ENCODE peak calls at places on chromosomes 11 and 22, in seven cellular contexts. One of them, this sample, is unnamed.

GRCh38 chr11:11808992-11809583 is 32.7 kb upstream of the USP47 start:
- DNase-seq in H1: no peak
- DNase-seq in mesendoderm: no peak
- DNase-seq in H9: no peak
- DNase-seq in mesenchymal stem cell: no peak
- DNase-seq in IMR-90: no peak
- DNase-seq in trophoblast cell: no peak
- DNase-seq in this sample: no peak

GRCh38 chr11:86172894-86173293 is 71.7 kb upstream of the EED start:
- DNase-seq in H9: no peak
- DNase-seq in mesendoderm: peak
- DNase-seq in mesenchymal stem cell: peak
- DNase-seq in trophoblast cell: peak
- DNase-seq in H1: no peak
- DNase-seq in IMR-90: peak
- DNase-seq in this sample: no peak

GRCh38 chr11:79860336-79860735 is 419.5 kb upstream of the TENM4 start:
- DNase-seq in H1: no peak
- DNase-seq in IMR-90: no peak
- DNase-seq in trophoblast cell: no peak
- DNase-seq in mesenchymal stem cell: no peak
- DNase-seq in H9: no peak
- DNase-seq in mesendoderm: no peak
- DNase-seq in this sample: no peak

GRCh38 chr11:859394-860131 is 16.9 kb downstream of the TSPAN4 start:
- DNase-seq in trophoblast cell: peak
- DNase-seq in H9: no peak
- DNase-seq in H1: no peak
- DNase-seq in mesendoderm: no peak
- DNase-seq in mesenchymal stem cell: peak
- DNase-seq in IMR-90: peak
- DNase-seq in this sample: no peak

GRCh38 chr11:62611705-62612365 is 740 bp downstream of the EML3 start:
- DNase-seq in IMR-90: peak
- DNase-seq in H9: peak
- DNase-seq in H1: no peak
- DNase-seq in trophoblast cell: peak
- DNase-seq in mesendoderm: peak
- DNase-seq in mesenchymal stem cell: peak
- DNase-seq in this sample: no peak

GRCh38 chr11:57094206-57094940 is 87.4 kb upstream of the LRRC55 start:
- DNase-seq in IMR-90: peak
- DNase-seq in mesendoderm: peak
- DNase-seq in H9: no peak
- DNase-seq in H1: no peak
- DNase-seq in mesenchymal stem cell: peak
- DNase-seq in trophoblast cell: peak
- DNase-seq in this sample: no peak

GRCh38 chr22:20135265-20135664 is 3.7 kb downstream of the ZDHHC8 start:
- DNase-seq in trophoblast cell: no peak
- DNase-seq in IMR-90: no peak
- DNase-seq in H1: no peak
- DNase-seq in H9: no peak
- DNase-seq in mesendoderm: no peak
- DNase-seq in mesenchymal stem cell: no peak
- DNase-seq in this sample: no peak

GRCh38 chr11:119152604-119153003 is 3.8 kb downstream of the ABCG4 start:
- DNase-seq in H9: no peak
- DNase-seq in H1: no peak
- DNase-seq in IMR-90: no peak
- DNase-seq in mesenchymal stem cell: no peak
- DNase-seq in mesendoderm: no peak
- DNase-seq in trophoblast cell: no peak
- DNase-seq in this sample: no peak

GRCh38 chr22:36775966-36776669 is at the start of gene IFT27:
- DNase-seq in H1: peak
- DNase-seq in mesenchymal stem cell: peak
- DNase-seq in H9: peak
- DNase-seq in trophoblast cell: peak
- DNase-seq in mesendoderm: peak
- DNase-seq in IMR-90: peak
- DNase-seq in this sample: peak

GRCh38 chr22:44486538-44486937 is 11.5 kb downstream of the RTL6 start:
- DNase-seq in IMR-90: peak
- DNase-seq in H9: no peak
- DNase-seq in trophoblast cell: peak
- DNase-seq in mesenchymal stem cell: peak
- DNase-seq in mesendoderm: no peak
- DNase-seq in H1: no peak
- DNase-seq in this sample: no peak

GRCh38 chr11:19380375-19380774 is 139.6 kb upstream of the E2F8 start:
- DNase-seq in mesenchymal stem cell: peak
- DNase-seq in H1: no peak
- DNase-seq in H9: no peak
- DNase-seq in trophoblast cell: peak
- DNase-seq in mesendoderm: peak
- DNase-seq in IMR-90: peak
- DNase-seq in this sample: no peak

GRCh38 chr11:2529636-2530035 is 84.8 kb downstream of the KCNQ1 start:
- DNase-seq in mesendoderm: no peak
- DNase-seq in mesenchymal stem cell: no peak
- DNase-seq in IMR-90: no peak
- DNase-seq in H1: no peak
- DNase-seq in H9: no peak
- DNase-seq in trophoblast cell: no peak
- DNase-seq in this sample: no peak

GRCh38 chr22:32158712-32159533 is at the start of gene C22orf42:
- DNase-seq in H9: peak
- DNase-seq in IMR-90: no peak
- DNase-seq in H1: no peak
- DNase-seq in mesenchymal stem cell: no peak
- DNase-seq in trophoblast cell: no peak
- DNase-seq in mesendoderm: peak
- DNase-seq in this sample: no peak

GRCh38 chr11:108221981-108222685 is at the start of gene NPAT:
- DNase-seq in IMR-90: no peak
- DNase-seq in trophoblast cell: no peak
- DNase-seq in mesendoderm: no peak
- DNase-seq in mesenchymal stem cell: no peak
- DNase-seq in H1: no peak
- DNase-seq in H9: no peak
- DNase-seq in this sample: no peak

GRCh38 chr11:9957072-9957471 is 293.2 kb downstream of the SWAP70 start:
- DNase-seq in H9: no peak
- DNase-seq in H1: no peak
- DNase-seq in IMR-90: no peak
- DNase-seq in mesendoderm: no peak
- DNase-seq in trophoblast cell: no peak
- DNase-seq in mesenchymal stem cell: peak
- DNase-seq in this sample: no peak

GRCh38 chr11:56885182-56885581 is 103.5 kb upstream of the OR5AK2 start:
- DNase-seq in H1: no peak
- DNase-seq in H9: no peak
- DNase-seq in mesendoderm: peak
- DNase-seq in trophoblast cell: no peak
- DNase-seq in mesenchymal stem cell: no peak
- DNase-seq in IMR-90: no peak
- DNase-seq in this sample: peak

GRCh38 chr22:28053871-28054621 is 135.0 kb upstream of the PITPNB start:
- DNase-seq in H1: no peak
- DNase-seq in IMR-90: peak
- DNase-seq in mesenchymal stem cell: no peak
- DNase-seq in mesendoderm: no peak
- DNase-seq in H9: no peak
- DNase-seq in trophoblast cell: no peak
- DNase-seq in this sample: no peak

GRCh38 chr11:46521947-46522681 is 71.7 kb downstream of the AMBRA1 start:
- DNase-seq in IMR-90: peak
- DNase-seq in H1: no peak
- DNase-seq in H9: no peak
- DNase-seq in mesendoderm: peak
- DNase-seq in trophoblast cell: no peak
- DNase-seq in mesenchymal stem cell: peak
- DNase-seq in this sample: no peak

DNA sequence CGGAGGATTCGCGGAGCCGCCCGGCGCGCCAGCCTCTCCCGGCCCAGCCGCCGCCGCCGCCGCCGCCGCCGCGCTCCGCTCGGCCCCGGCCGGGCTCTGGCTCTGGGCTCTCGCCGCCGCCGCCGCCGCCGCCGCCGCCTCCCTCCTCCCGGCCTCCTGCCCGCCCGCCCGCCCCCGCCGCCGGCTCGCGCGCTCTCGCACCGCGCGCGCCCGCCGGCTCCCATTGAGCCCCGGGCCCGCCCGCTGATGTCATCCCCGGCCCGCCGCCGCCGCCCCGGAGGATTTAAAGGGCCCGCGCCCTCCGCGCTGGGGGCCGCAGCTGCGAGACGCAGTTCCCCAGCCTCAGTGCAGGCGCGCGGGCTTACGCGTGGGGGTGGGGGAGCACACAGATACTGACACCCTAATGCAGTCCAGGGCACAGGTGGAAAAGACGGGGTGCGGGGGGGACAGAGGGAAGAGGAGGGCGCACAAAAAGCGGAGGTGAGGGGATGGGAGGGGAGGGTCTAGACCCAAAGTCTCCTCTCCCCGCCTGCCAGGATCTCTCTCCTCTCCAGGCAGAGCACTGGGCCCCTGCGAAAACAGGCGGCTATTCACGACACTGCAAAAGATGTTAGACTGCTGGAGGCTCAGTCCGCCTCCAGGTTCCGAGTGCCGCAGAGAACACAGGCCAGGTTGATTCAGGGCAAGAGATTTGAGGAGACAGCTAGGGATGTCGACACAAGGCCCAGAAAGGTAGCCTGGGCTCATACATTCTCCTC is at the start of gene CSNK1E:
- DNase-seq in H9: peak
- DNase-seq in mesenchymal stem cell: peak
- DNase-seq in trophoblast cell: peak
- DNase-seq in IMR-90: peak
- DNase-seq in mesendoderm: peak
- DNase-seq in H1: no peak
- DNase-seq in this sample: peak
- H3K27ac ChIP-seq in H9: peak
- H3K27ac ChIP-seq in mesenchymal stem cell: peak
- H3K27ac ChIP-seq in trophoblast cell: peak
- H3K27ac ChIP-seq in IMR-90: peak
- H3K27ac ChIP-seq in mesendoderm: peak
- H3K27ac ChIP-seq in H1: peak
- H3K27ac ChIP-seq in this sample: peak

GRCh38 chr11:66318576-66318970 is 1.7 kb upstream of the CD248 start:
- DNase-seq in H1: no peak
- DNase-seq in mesendoderm: no peak
- DNase-seq in mesenchymal stem cell: no peak
- DNase-seq in IMR-90: no peak
- DNase-seq in H9: no peak
- DNase-seq in trophoblast cell: no peak
- DNase-seq in this sample: no peak
- H4K8ac ChIP-seq in H1: no peak
- H4K8ac ChIP-seq in mesendoderm: no peak
- H4K8ac ChIP-seq in mesenchymal stem cell: peak
- H4K8ac ChIP-seq in IMR-90: peak
- H4K8ac ChIP-seq in H9: no peak
- H4K8ac ChIP-seq in trophoblast cell: no peak
- H4K8ac ChIP-seq in this sample: peak

GRCh38 chr11:120819437-120819836 is 204.5 kb upstream of the TBCEL start:
- DNase-seq in trophoblast cell: no peak
- DNase-seq in H1: no peak
- DNase-seq in IMR-90: no peak
- DNase-seq in mesenchymal stem cell: no peak
- DNase-seq in H9: no peak
- DNase-seq in mesendoderm: no peak
- DNase-seq in this sample: no peak
- H2BK5ac ChIP-seq in trophoblast cell: no peak
- H2BK5ac ChIP-seq in H1: no peak
- H2BK5ac ChIP-seq in IMR-90: no peak
- H2BK5ac ChIP-seq in mesenchymal stem cell: no peak
- H2BK5ac ChIP-seq in H9: no peak
- H2BK5ac ChIP-seq in mesendoderm: no peak
- H2BK5ac ChIP-seq in this sample: no peak

DNA sequence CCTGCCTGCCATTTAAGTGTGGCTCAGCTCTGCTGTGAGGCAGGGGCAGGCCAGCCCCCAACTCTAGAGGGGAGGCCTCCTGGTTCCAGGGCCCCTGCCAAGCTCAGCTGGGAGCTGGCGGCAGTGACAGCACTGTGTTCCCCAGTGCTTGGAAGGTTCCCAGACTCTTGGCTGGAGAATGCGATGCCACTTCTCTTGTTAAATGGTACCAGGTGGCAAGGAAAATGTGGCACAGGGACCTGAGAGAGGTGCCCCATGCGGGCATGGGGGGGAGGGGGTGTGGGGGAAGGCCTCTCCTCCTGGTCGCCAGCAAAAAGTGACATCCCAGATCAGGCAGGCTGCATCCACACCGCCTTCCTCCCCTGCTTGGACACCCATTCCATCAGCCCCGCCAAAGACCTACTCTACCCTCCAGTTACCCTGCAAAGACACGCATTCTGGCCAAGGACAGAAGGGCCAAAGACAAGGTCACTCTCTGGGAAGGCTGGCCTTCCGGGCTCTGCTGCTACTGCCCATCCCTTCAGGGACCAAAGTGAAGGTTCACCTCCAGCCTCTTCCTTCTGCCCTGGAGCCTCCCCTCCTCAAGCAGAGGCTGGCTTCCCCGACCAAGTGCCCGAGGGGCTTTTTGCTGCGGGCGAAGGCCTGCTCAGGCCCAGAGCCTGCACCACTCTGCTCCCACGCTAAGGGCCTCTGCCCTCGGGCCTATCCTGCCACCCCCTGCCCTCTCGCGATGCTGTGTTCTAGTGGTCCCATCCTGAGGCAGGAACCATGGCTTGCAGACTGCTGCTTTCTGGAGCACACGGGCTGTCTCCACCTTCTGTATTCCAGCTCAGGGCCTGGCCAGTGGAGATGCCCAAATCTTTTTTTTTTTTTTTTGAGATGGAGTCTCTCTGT is 8.7 kb upstream of the TNFRSF13C start:
- DNase-seq in IMR-90: no peak
- DNase-seq in mesendoderm: no peak
- DNase-seq in mesenchymal stem cell: no peak
- DNase-seq in trophoblast cell: no peak
- DNase-seq in H9: no peak
- DNase-seq in H1: no peak
- DNase-seq in this sample: no peak
- H3K27ac ChIP-seq in IMR-90: no peak
- H3K27ac ChIP-seq in mesendoderm: no peak
- H3K27ac ChIP-seq in mesenchymal stem cell: no peak
- H3K27ac ChIP-seq in trophoblast cell: no peak
- H3K27ac ChIP-seq in H9: no peak
- H3K27ac ChIP-seq in H1: no peak
- H3K27ac ChIP-seq in this sample: no peak

GRCh38 chr11:68924073-68924925 is 20.6 kb downstream of the IGHMBP2 start:
- DNase-seq in mesendoderm: peak
- DNase-seq in trophoblast cell: peak
- DNase-seq in H1: no peak
- DNase-seq in mesenchymal stem cell: no peak
- DNase-seq in IMR-90: no peak
- DNase-seq in H9: no peak
- DNase-seq in this sample: no peak
- H4K8ac ChIP-seq in mesendoderm: no peak
- H4K8ac ChIP-seq in trophoblast cell: no peak
- H4K8ac ChIP-seq in H1: no peak
- H4K8ac ChIP-seq in mesenchymal stem cell: no peak
- H4K8ac ChIP-seq in IMR-90: no peak
- H4K8ac ChIP-seq in H9: no peak
- H4K8ac ChIP-seq in this sample: no peak

This sample was measured in neuronal stem cell.